ENCODE peak calls at places on chromosomes 5 and 9, in six cellular contexts. K, P, W, C, A and U are unnamed samples.

GRCh38 chr5:67404261-67405100 is 207.9 kb upstream of the CD180 start:
- DNase-seq in K (no peak), P (no peak), W (no peak), C (no peak), A (no peak), U (no peak)

GRCh38 chr9:114924327-114924726 is 6.1 kb downstream of the TNFSF8 start:
- DNase-seq in K (no peak), P (no peak), W (no peak), C (no peak), A (no peak), U (no peak)

GRCh38 chr5:39021413-39021812 is 52.8 kb downstream of the RICTOR start:
- DNase-seq in K (no peak), P (no peak), W (no peak), C (no peak), A (no peak), U (no peak)

GRCh38 chr5:52876456-52876855 is 88.7 kb downstream of the ITGA1 start:
- DNase-seq in K (no peak), P (no peak), W (peak), C (no peak), A (no peak), U (no peak)

GRCh38 chr5:144267961-144268513 is 97.4 kb downstream of the KCTD16 start:
- DNase-seq in K (no peak), P (no peak), W (no peak), C (no peak), A (no peak), U (no peak)

GRCh38 chr5:37549411-37549810 is 170.3 kb downstream of the WDR70 start:
- DNase-seq in K (no peak), P (no peak), W (no peak), C (no peak), A (no peak), U (no peak)

GRCh38 chr9:90921104-90921503 is 119.5 kb downstream of the SYK start:
- DNase-seq in K (no peak), P (no peak), W (no peak), C (no peak), A (no peak), U (peak)

GRCh38 chr5:54590824-54591223 is 73.3 kb downstream of the SNX18 start:
- DNase-seq in K (no peak), P (no peak), W (no peak), C (no peak), A (no peak), U (no peak)

GRCh38 chr5:16642896-16643295 is 26.1 kb upstream of the RETREG1 start:
- DNase-seq in K (no peak), P (no peak), W (no peak), C (no peak), A (no peak), U (no peak)

GRCh38 chr9:132141364-132141947 is 20.4 kb upstream of the NTNG2 start:
- DNase-seq in K (no peak), P (no peak), W (peak), C (no peak), A (no peak), U (no peak)

GRCh38 chr5:118440496-118440895 is 547.9 kb downstream of the DTWD2 start:
- DNase-seq in K (no peak), P (no peak), W (no peak), C (no peak), A (no peak), U (no peak)

GRCh38 chr9:123640792-123641222 is 284.8 kb downstream of the CRB2 start:
- DNase-seq in K (peak), P (no peak), W (no peak), C (no peak), A (no peak), U (no peak)

GRCh38 chr9:110217656-110218099 is 9.7 kb upstream of the C9orf152 start:
- DNase-seq in K (no peak), P (no peak), W (peak), C (no peak), A (no peak), U (no peak)

GRCh38 chr9:34654317-34655083 is 2.5 kb downstream of the IL11RA start:
- DNase-seq in K (no peak), P (no peak), W (no peak), C (no peak), A (no peak), U (peak)

GRCh38 chr5:77851229-77852067 is 75.3 kb upstream of the TBCA start:
- DNase-seq in K (peak), P (no peak), W (peak), C (no peak), A (no peak), U (no peak)

GRCh38 chr5:172443441-172444109 is 10.8 kb downstream of the SH3PXD2B start:
- DNase-seq in K (peak), P (no peak), W (peak), C (no peak), A (no peak), U (peak)

GRCh38 chr5:84378420-84378819 is 6.3 kb downstream of the EDIL3 start:
- DNase-seq in K (no peak), P (no peak), W (peak), C (no peak), A (no peak), U (no peak)

GRCh38 chr9:125706661-125707539 is at the start of gene MAPKAP1:
- DNase-seq in K (peak), P (peak), W (peak), C (peak), A (peak), U (peak)

GRCh38 chr5:169970911-169971436 is 9.3 kb downstream of the INSYN2B start:
- DNase-seq in K (no peak), P (no peak), W (peak), C (no peak), A (no peak), U (no peak)

GRCh38 chr5:94481059-94481458 is 137.3 kb downstream of the KIAA0825 start:
- DNase-seq in K (no peak), P (no peak), W (no peak), C (no peak), A (no peak), U (no peak)

GRCh38 chr9:129137292-129138143 is 26.3 kb downstream of the PTPA start:
- DNase-seq in K (no peak), P (no peak), W (no peak), C (no peak), A (no peak), U (no peak)

GRCh38 chr5:179867476-179867875 is 8.9 kb upstream of the MRNIP start:
- DNase-seq in K (no peak), P (no peak), W (no peak), C (no peak), A (no peak), U (no peak)

GRCh38 chr9:20941177-20941690 is 90.2 kb downstream of the HACD4 start:
- DNase-seq in K (peak), P (peak), W (peak), C (peak), A (peak), U (peak)

GRCh38 chr9:133606722-133607053 is 2.5 kb downstream of the FAM163B start:
- DNase-seq in K (no peak), P (no peak), W (no peak), C (no peak), A (no peak), U (no peak)

GRCh38 chr9:22097712-22098111 is 88.6 kb upstream of the CDKN2B start:
- DNase-seq in K (no peak), P (no peak), W (peak), C (no peak), A (no peak), U (no peak)

GRCh38 chr5:37696190-37697021 is 143.4 kb downstream of the GDNF start:
- DNase-seq in K (no peak), P (no peak), W (peak), C (no peak), A (no peak), U (no peak)

GRCh38 chr5:90554358-90555006 is 4.1 kb upstream of the ADGRV1 start:
- DNase-seq in K (no peak), P (no peak), W (no peak), C (no peak), A (no peak), U (no peak)

GRCh38 chr5:148682283-148683026 is 28.1 kb upstream of the HTR4 start:
- DNase-seq in K (peak), P (no peak), W (no peak), C (no peak), A (no peak), U (peak)